ENCODE peak calls at places on chromosomes 7 and 10, in six cellular contexts. P is H1, R is lower lobe of right lung, O is upper lobe of right lung, B is psoas muscle, I is tibial artery. E is an unnamed sample.

GRCh38 chr7:126574838-126575250 is 677.9 kb downstream of the GRM8 start:
- DNase-seq in B (no peak), R (no peak), I (no peak), P (no peak), O (no peak), E (no peak)

GRCh38 chr10:29372920-29373319 is 84.0 kb downstream of the LYZL1 start:
- DNase-seq in R (no peak), B (no peak), I (no peak), O (no peak), P (no peak), E (no peak)

GRCh38 chr7:150901160-150902035 is 49.1 kb downstream of the AOC1 start:
- DNase-seq in O (no peak), R (no peak), P (no peak), B (no peak), I (no peak), E (no peak)

GRCh38 chr10:8350250-8350967 is 295.9 kb downstream of the GATA3 start:
- DNase-seq in I (no peak), B (no peak), O (no peak), P (no peak), R (no peak), E (no peak)

GRCh38 chr10:71554671-71555070 is 158.0 kb downstream of the CDH23 start:
- DNase-seq in R (no peak), P (no peak), O (no peak), I (no peak), B (no peak), E (peak; percentile 16)

GRCh38 chr7:106823631-106824030 is 41.5 kb upstream of the PIK3CG start:
- DNase-seq in R (no peak), P (no peak), I (no peak), B (no peak), O (no peak), E (no peak)

GRCh38 chr10:69211104-69211503 is 9.0 kb upstream of the HKDC1 start:
- DNase-seq in P (no peak), O (no peak), B (no peak), R (no peak), I (no peak), E (no peak)

GRCh38 chr7:158815046-158815445 is 14.3 kb downstream of the ESYT2 start:
- DNase-seq in I (no peak), B (peak; percentile 62), O (no peak), P (peak; percentile 48), R (no peak), E (no peak)

GRCh38 chr7:24825931-24826661 is 68.8 kb upstream of the GSDME start:
- DNase-seq in R (no peak), P (no peak), B (no peak), I (no peak), O (no peak), E (no peak)

GRCh38 chr7:128036226-128036940 is 5.1 kb upstream of the LRRC4 start:
- DNase-seq in I (no peak), R (no peak), B (no peak), O (no peak), P (no peak), E (no peak)

GRCh38 chr10:133124357-133125211 is 35.4 kb upstream of the KNDC1 start:
- DNase-seq in B (peak; percentile 72), I (no peak), R (peak; percentile 56), O (peak; percentile 73), P (peak; percentile 88), E (peak; percentile 65)

GRCh38 chr10:120428754-120429153 is 28.3 kb upstream of the PLPP4 start:
- DNase-seq in B (no peak), O (no peak), P (no peak), R (no peak), I (no peak), E (no peak)

GRCh38 chr7:7178906-7179305 is 3.4 kb upstream of the C1GALT1 start:
- DNase-seq in P (no peak), B (no peak), I (no peak), R (no peak), O (no peak), E (no peak)

GRCh38 chr10:103451871-103452713 is at the start of gene CALHM2:
- DNase-seq in R (peak; percentile 77), O (peak; percentile 82), I (peak; percentile 83), B (peak; percentile 82), P (peak; percentile 72), E (peak; percentile 92)

GRCh38 chr10:108307925-108308312 is 1143.4 kb upstream of the SORCS1 start:
- DNase-seq in P (no peak), O (no peak), I (no peak), R (no peak), B (no peak), E (no peak)

GRCh38 chr7:133497061-133497460 is 244.2 kb downstream of the EXOC4 start:
- DNase-seq in O (no peak), I (no peak), P (no peak), R (no peak), B (no peak), E (no peak)

GRCh38 chr7:133491319-133491718 is 238.4 kb downstream of the EXOC4 start:
- DNase-seq in P (no peak), I (no peak), B (no peak), O (no peak), R (no peak), E (no peak)

GRCh38 chr7:133489906-133490305 is 237.0 kb downstream of the EXOC4 start:
- DNase-seq in O (no peak), I (no peak), P (no peak), R (no peak), B (no peak), E (no peak)

GRCh38 chr7:133491846-133492652 is 239.2 kb downstream of the EXOC4 start:
- DNase-seq in P (no peak), R (no peak), I (no peak), O (no peak), B (no peak), E (no peak)
- H3K4me3 ChIP-seq in P (no peak overlapping the region), R (no peak overlapping the region), I (no peak overlapping the region), O (no peak overlapping the region), B (no peak overlapping the region), E (no peak overlapping the region)

GRCh38 chr7:69920802-69921201 is 322.5 kb downstream of the AUTS2 start:
- DNase-seq in O (no peak), R (no peak), I (no peak), B (no peak), P (no peak), E (no peak)
- H3K27ac ChIP-seq in O (no peak overlapping the region), R (no peak overlapping the region), I (no peak overlapping the region), B (no peak overlapping the region), P (no peak overlapping the region), E (no peak overlapping the region)

DNA sequence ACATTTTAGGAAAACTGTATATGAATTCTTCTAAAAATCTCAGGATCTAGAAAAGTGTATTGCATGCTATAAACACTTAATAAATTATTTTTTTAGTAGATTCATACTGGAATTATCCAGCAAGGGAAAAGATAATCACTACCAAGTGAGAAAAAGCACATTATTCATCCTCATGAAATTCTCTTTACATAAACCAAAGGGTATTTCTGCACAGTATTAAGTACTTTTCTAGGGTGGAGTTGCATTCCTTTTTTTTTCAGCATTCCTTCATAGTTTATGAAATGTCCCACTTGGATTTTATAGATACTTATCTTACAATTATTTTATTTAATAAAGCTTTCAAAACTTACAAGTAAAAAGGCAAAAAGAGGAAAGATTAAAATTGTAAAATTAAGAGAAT is 403.3 kb downstream of the HGF start:
- DNase-seq in I (no peak), R (no peak), O (no peak), B (no peak), P (no peak), E (no peak)
- H3K4me3 ChIP-seq in I (no peak overlapping the region), R (no peak overlapping the region), O (no peak overlapping the region), B (no peak overlapping the region), P (no peak overlapping the region), E (no peak overlapping the region)

GRCh38 chr7:233456-234035 is 41.2 kb downstream of the FAM20C start:
- DNase-seq in O (no peak), B (peak; percentile 76), I (no peak), R (no peak), P (no peak), E (peak; percentile 65)
- H3K27ac ChIP-seq in O (peak overlapping the region; percentile 90), B (peak overlapping the region; percentile 92), I (peak overlapping the region; percentile 92), R (peak overlapping the region; percentile 87), P (no peak overlapping the region), E (peak overlapping the region; percentile 76)

GRCh38 chr7:47215640-47216039 is 366.3 kb downstream of the TNS3 start:
- DNase-seq in O (no peak), P (no peak), B (no peak), I (no peak), R (no peak), E (no peak)

GRCh38 chr7:47217086-47217485 is 364.8 kb downstream of the TNS3 start:
- DNase-seq in B (no peak), R (no peak), P (no peak), I (no peak), O (no peak), E (no peak)

GRCh38 chr7:47216439-47216838 is 365.5 kb downstream of the TNS3 start:
- DNase-seq in P (no peak), R (no peak), B (no peak), O (no peak), I (no peak), E (no peak)

GRCh38 chr7:47218378-47219176 is 363.3 kb downstream of the TNS3 start:
- DNase-seq in R (no peak), B (no peak), I (no peak), O (no peak), P (no peak), E (no peak)

GRCh38 chr7:47217570-47218360 is 364.1 kb downstream of the TNS3 start:
- DNase-seq in O (no peak), B (no peak), R (no peak), I (no peak), P (no peak), E (no peak)
- H3K4me3 ChIP-seq in O (no peak overlapping the region), B (no peak overlapping the region), R (no peak overlapping the region), I (no peak overlapping the region), P (no peak overlapping the region), E (no peak overlapping the region)

GRCh38 chr10:88944813-88945212 is 7.8 kb downstream of the ACTA2 start:
- DNase-seq in O (no peak), P (no peak), I (no peak), R (no peak), B (no peak), E (no peak)
- H3K27ac ChIP-seq in O (no peak overlapping the region), P (no peak overlapping the region), I (peak overlapping the region; percentile 89), R (no peak overlapping the region), B (no peak overlapping the region), E (no peak overlapping the region)

DNA sequence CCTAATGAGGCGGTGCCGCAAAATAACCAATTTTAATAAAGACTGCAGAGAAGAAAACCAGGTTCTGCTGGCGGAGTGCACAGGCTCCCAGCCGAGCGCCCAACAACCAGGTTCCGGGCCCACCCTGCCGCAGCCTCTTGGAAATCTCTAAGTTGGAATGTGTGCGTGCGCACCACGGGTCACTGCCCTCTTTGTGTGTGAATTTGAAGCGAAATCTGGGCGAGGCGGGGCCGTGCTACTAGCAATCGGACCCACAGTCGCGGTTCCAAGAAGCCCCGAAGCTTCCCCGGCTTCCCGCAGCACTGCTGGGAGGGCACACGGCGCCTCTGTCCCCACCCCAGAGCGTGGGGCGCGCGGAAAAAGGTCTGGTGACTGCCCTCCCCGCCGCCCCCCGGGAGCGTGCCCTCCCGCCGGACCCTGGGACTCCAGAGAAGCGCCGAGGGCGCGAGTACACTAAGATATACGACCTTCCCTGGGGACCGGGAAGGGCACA is 652 bp upstream of the MAP3K8 start:
- DNase-seq in P (peak; percentile 80), O (peak; percentile 91), B (peak; percentile 87), R (peak; percentile 90), I (peak; percentile 88), E (peak; percentile 95)
- H3K4me3 ChIP-seq in P (peak overlapping the region; percentile 84), O (peak overlapping the region; percentile 89), B (peak overlapping the region; percentile 93), R (peak overlapping the region; percentile 76), I (peak overlapping the region; percentile 87), E (peak overlapping the region; percentile 70)

E was measured in right cardiac atrium.